ENCODE peak calls at places on chromosome 5, in five cellular contexts. One of them, this sample, is unnamed.

GRCh38 chr5:40833712-40834229 is 1.3 kb downstream of the RPL37 start:
- DNase-seq in GM12878: no peak
- DNase-seq in A549: no peak
- DNase-seq in K562: no peak
- DNase-seq in endothelial cell of umbilical vein: no peak
- DNase-seq in this sample: no peak

GRCh38 chr5:14257995-14258403 is 114.9 kb downstream of the TRIO start:
- DNase-seq in A549: no peak
- DNase-seq in GM12878: peak
- DNase-seq in K562: no peak
- DNase-seq in endothelial cell of umbilical vein: no peak
- DNase-seq in this sample: no peak

GRCh38 chr5:179558912-179559279 is 8.5 kb downstream of the RUFY1 start:
- DNase-seq in GM12878: no peak
- DNase-seq in A549: peak
- DNase-seq in K562: no peak
- DNase-seq in endothelial cell of umbilical vein: peak
- DNase-seq in this sample: no peak

GRCh38 chr5:141883184-141883947 is 5.2 kb upstream of the PCDH1 start:
- DNase-seq in endothelial cell of umbilical vein: peak
- DNase-seq in GM12878: no peak
- DNase-seq in A549: peak
- DNase-seq in K562: peak
- DNase-seq in this sample: no peak

GRCh38 chr5:96017951-96018350 is 56.3 kb upstream of the ELL2 start:
- DNase-seq in A549: peak
- DNase-seq in GM12878: no peak
- DNase-seq in K562: no peak
- DNase-seq in endothelial cell of umbilical vein: no peak
- DNase-seq in this sample: no peak

GRCh38 chr5:155290937-155291336 is 277.4 kb downstream of the KIF4B start:
- DNase-seq in K562: no peak
- DNase-seq in endothelial cell of umbilical vein: no peak
- DNase-seq in GM12878: no peak
- DNase-seq in A549: no peak
- DNase-seq in this sample: no peak

GRCh38 chr5:6576861-6577501 is 55.9 kb downstream of the NSUN2 start:
- DNase-seq in A549: peak
- DNase-seq in K562: peak
- DNase-seq in GM12878: peak
- DNase-seq in endothelial cell of umbilical vein: peak
- DNase-seq in this sample: peak

GRCh38 chr5:157106668-157107461 is 2.0 kb downstream of the HAVCR2 start:
- DNase-seq in endothelial cell of umbilical vein: no peak
- DNase-seq in GM12878: peak
- DNase-seq in K562: no peak
- DNase-seq in A549: no peak
- DNase-seq in this sample: peak

GRCh38 chr5:375336-375920 is 53.9 kb downstream of the AHRR start:
- DNase-seq in A549: no peak
- DNase-seq in K562: no peak
- DNase-seq in GM12878: no peak
- DNase-seq in endothelial cell of umbilical vein: no peak
- DNase-seq in this sample: no peak

GRCh38 chr5:4647955-4648354 is 492.2 kb upstream of the ADAMTS16 start:
- DNase-seq in endothelial cell of umbilical vein: no peak
- DNase-seq in A549: no peak
- DNase-seq in GM12878: no peak
- DNase-seq in K562: no peak
- DNase-seq in this sample: no peak
- TF ChIP-seq POLR2A in endothelial cell of umbilical vein: no peak
- TF ChIP-seq POLR2A in A549: no peak
- TF ChIP-seq POLR2A in GM12878: no peak
- TF ChIP-seq POLR2A in K562: no peak
- TF ChIP-seq POLR2A in this sample: no peak

DNA sequence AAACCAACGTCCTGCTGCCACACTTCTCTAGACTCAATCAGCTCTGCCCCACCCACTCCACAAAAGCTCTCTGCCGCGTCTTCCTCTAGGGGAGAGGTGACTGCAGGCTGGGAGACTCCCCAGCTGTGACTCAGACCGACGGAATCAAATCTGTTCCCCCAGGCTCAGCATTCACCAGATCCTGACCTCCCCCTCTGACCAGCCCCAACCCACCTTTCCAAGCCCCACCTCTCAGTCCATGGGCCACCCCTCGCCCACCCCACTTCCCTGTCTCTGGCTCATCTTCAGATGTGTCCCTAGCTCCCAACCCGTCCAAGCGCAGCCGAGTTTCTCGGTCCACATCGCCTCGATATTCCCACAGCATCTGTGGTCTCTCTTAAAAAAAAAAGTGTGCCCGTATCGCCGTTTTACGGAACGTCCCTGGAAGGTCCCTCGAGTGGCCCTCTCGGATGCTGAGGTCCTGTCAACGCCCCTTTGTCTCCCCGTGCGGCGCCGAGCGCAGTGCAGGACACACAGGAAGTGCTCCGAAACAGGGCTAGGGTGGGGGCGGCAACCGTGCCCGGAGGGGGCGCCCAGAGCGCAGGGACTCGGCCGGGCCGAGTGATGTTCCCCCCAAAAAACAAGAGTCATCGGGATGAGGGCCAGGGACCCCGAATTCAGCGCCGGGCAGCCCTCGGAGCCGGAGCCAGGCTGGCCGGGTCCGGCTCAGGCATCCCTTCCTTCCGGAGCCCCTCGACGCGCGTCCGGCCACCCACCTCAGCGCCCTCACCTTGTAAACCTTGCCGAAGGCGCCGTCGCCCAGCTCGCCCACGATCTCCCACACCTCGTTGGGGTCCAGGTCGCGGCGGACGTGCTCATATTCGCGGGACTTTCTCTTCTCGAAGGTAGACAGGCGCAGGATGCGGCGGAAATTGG is 649 bp downstream of the STK10 start:
- DNase-seq in A549: peak
- DNase-seq in K562: peak
- DNase-seq in endothelial cell of umbilical vein: peak
- DNase-seq in GM12878: no peak
- DNase-seq in this sample: peak
- TF ChIP-seq MYC in A549: no peak
- TF ChIP-seq MYC in K562: no peak
- TF ChIP-seq MYC in endothelial cell of umbilical vein: no peak
- TF ChIP-seq MYC in GM12878: no peak
- TF ChIP-seq MYC in this sample: no peak

GRCh38 chr5:10631597-10631996 is 67.7 kb downstream of the ANKRD33B start:
- DNase-seq in endothelial cell of umbilical vein: no peak
- DNase-seq in A549: no peak
- DNase-seq in K562: no peak
- DNase-seq in GM12878: no peak
- DNase-seq in this sample: peak
- TF ChIP-seq POLR2A in endothelial cell of umbilical vein: no peak
- TF ChIP-seq POLR2A in A549: no peak
- TF ChIP-seq POLR2A in K562: no peak
- TF ChIP-seq POLR2A in GM12878: no peak
- TF ChIP-seq POLR2A in this sample: no peak

DNA sequence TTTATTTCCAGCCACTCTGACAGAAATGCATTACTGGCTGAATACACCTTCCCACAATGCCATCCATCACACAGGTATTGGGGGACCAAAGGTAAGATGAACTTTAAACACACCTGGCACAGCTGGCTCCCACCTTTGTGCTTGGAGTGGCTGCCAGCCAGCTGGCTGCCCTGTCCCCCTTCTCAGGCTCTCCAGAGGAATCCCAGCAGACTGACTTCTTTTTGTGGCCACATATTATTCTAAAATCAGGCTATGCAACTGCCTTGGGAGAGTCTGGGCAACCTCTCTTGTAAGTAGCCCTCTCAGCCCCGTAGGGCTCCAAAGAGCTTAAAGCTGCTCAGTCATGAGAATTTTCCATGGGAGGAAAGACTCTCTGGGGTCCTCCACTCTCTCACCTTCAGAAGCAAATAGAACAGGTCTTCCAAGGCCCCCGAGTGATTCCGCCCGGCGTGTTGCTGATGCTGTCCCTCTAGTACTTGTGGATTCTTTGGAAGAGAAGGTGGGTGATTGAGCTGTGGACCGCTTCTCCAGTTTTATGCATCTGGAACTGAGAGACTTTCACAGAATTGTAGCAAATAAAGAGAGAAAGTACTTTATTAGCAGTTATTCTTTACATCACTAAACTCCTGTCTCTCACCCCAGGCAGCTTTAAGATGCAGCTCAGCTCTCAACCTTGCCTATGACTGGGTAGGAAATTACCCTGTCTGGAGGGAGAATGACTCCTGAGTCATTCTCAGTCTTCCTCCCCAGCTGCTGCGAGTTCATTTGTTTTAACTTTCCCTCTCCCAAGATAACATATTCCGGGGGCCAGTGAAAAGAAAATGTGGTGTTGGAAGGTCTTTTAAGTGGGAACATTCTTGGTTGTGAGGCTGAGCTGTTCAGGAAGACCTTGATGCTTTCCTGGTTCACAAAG is 159.4 kb upstream of the PITX1 start:
- DNase-seq in endothelial cell of umbilical vein: peak
- DNase-seq in GM12878: no peak
- DNase-seq in A549: no peak
- DNase-seq in K562: peak
- DNase-seq in this sample: no peak
- TF ChIP-seq MYC in endothelial cell of umbilical vein: no peak
- TF ChIP-seq MYC in GM12878: no peak
- TF ChIP-seq MYC in A549: no peak
- TF ChIP-seq MYC in K562: no peak
- TF ChIP-seq MYC in this sample: no peak

GRCh38 chr5:133251296-133252132 is 199.7 kb downstream of the HSPA4 start:
- DNase-seq in GM12878: no peak
- DNase-seq in K562: no peak
- DNase-seq in endothelial cell of umbilical vein: no peak
- DNase-seq in A549: no peak
- DNase-seq in this sample: no peak
- TF ChIP-seq POLR2A in GM12878: no peak
- TF ChIP-seq POLR2A in K562: no peak
- TF ChIP-seq POLR2A in endothelial cell of umbilical vein: no peak
- TF ChIP-seq POLR2A in A549: no peak
- TF ChIP-seq POLR2A in this sample: no peak

GRCh38 chr5:37047947-37048346 is 171.4 kb downstream of the NIPBL start:
- DNase-seq in endothelial cell of umbilical vein: no peak
- DNase-seq in A549: no peak
- DNase-seq in K562: no peak
- DNase-seq in GM12878: no peak
- DNase-seq in this sample: no peak

GRCh38 chr5:37045703-37046102 is 169.1 kb downstream of the NIPBL start:
- DNase-seq in endothelial cell of umbilical vein: no peak
- DNase-seq in K562: no peak
- DNase-seq in A549: no peak
- DNase-seq in GM12878: no peak
- DNase-seq in this sample: no peak

GRCh38 chr5:37039824-37040223 is 163.3 kb downstream of the NIPBL start:
- DNase-seq in A549: no peak
- DNase-seq in K562: no peak
- DNase-seq in endothelial cell of umbilical vein: no peak
- DNase-seq in GM12878: no peak
- DNase-seq in this sample: no peak

GRCh38 chr5:37044120-37044519 is 167.6 kb downstream of the NIPBL start:
- DNase-seq in GM12878: no peak
- DNase-seq in A549: no peak
- DNase-seq in endothelial cell of umbilical vein: no peak
- DNase-seq in K562: no peak
- DNase-seq in this sample: no peak

GRCh38 chr5:37043693-37044092 is 167.1 kb downstream of the NIPBL start:
- DNase-seq in endothelial cell of umbilical vein: no peak
- DNase-seq in K562: no peak
- DNase-seq in GM12878: no peak
- DNase-seq in A549: peak
- DNase-seq in this sample: peak
- TF ChIP-seq MYC in endothelial cell of umbilical vein: no peak
- TF ChIP-seq MYC in K562: no peak
- TF ChIP-seq MYC in GM12878: no peak
- TF ChIP-seq MYC in A549: no peak
- TF ChIP-seq MYC in this sample: no peak

DNA sequence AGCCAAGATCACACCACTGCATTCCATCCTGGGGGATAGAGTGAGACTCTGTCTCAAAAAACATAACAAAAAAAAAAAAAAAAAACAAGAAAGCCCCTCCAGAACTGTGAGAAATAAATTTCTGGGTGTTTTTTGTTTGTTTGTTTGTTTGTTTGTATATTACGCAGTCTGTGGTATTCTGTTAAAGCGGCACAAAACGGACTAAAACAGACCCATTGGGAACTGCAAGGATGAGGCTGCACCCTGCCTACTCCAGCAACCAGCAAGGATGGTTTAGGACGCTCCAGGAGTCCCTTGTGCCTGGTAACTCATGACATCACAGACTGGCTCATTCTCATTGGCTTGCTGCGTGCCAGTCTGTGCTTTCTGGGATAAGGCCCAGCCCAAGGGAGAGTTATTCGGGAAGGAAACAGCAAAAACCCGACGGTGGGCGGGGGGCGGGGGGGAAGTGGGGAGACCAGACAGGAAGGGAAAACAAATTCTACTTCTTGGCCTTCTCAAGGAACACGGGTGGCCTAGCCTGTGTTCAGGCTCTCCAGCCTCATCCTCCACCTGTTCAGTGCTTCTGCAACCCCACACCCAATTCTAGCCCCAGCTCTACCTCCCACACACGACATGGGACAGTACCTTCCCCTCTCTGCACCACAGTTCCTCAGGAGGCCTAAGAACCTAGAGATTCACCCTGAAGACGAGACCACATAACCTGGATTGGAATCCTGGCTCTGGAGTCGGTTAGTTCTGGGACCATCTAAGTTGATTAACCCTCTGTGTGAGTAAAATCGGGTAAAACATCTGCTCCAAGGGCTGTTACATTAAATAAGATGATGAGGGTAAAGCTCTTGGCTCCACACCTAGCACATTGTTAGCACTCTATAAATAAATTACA is 2.8 kb downstream of the CD74 start:
- DNase-seq in A549: peak
- DNase-seq in endothelial cell of umbilical vein: peak
- DNase-seq in GM12878: peak
- DNase-seq in K562: peak
- DNase-seq in this sample: peak
- TF ChIP-seq POLR2A in A549: no peak
- TF ChIP-seq POLR2A in endothelial cell of umbilical vein: no peak
- TF ChIP-seq POLR2A in GM12878: peak
- TF ChIP-seq POLR2A in K562: no peak
- TF ChIP-seq POLR2A in this sample: no peak

This sample was measured in NB4.